ENCODE peak calls at places on chromosomes 7 and 10, in nine cellular contexts. O, N, D, J, Q, R, X, H and M are unnamed samples.

GRCh38 chr10:101120884-101121660 is 10.0 kb upstream of the TLX1 start:
- DNase-seq in O (no peak), N (no peak), D (peak), J (no peak), Q (peak), R (no peak), X (no peak), H (no peak), M (no peak)

GRCh38 chr7:108311446-108312168 is 144.6 kb downstream of the NRCAM start:
- DNase-seq in O (no peak), N (peak), D (no peak), J (no peak), Q (no peak), R (no peak), X (peak), H (peak), M (no peak)

GRCh38 chr10:121631296-121631695 is 33.1 kb upstream of the FGFR2 start:
- DNase-seq in O (no peak), N (no peak), D (no peak), J (no peak), Q (no peak), R (no peak), X (no peak), H (no peak), M (no peak)

GRCh38 chr7:87312215-87312865 is 33.1 kb upstream of the CROT start:
- DNase-seq in O (peak), N (peak), D (peak), J (peak), Q (peak), R (peak), X (peak), H (peak), M (no peak)

GRCh38 chr7:5445991-5446594 is 22.5 kb upstream of the TNRC18 start:
- DNase-seq in O (no peak), N (no peak), D (no peak), J (no peak), Q (no peak), R (no peak), X (no peak), H (no peak), M (no peak)

GRCh38 chr10:8116926-8117493 is 62.5 kb downstream of the GATA3 start:
- DNase-seq in O (no peak), N (no peak), D (no peak), J (no peak), Q (no peak), R (no peak), X (no peak), H (no peak), M (no peak)

GRCh38 chr7:73887762-73888161 is 26.8 kb downstream of the TMEM270 start:
- DNase-seq in O (no peak), N (no peak), D (no peak), J (no peak), Q (no peak), R (no peak), X (no peak), H (no peak), M (no peak)

GRCh38 chr7:41085244-41085643 is 617.6 kb downstream of the INHBA start:
- DNase-seq in O (peak), N (peak), D (no peak), J (no peak), Q (no peak), R (no peak), X (peak), H (peak), M (no peak)

GRCh38 chr7:4226166-4226857 is 455.8 kb upstream of the FOXK1 start:
- DNase-seq in O (peak), N (no peak), D (no peak), J (no peak), Q (no peak), R (no peak), X (no peak), H (peak), M (no peak)

GRCh38 chr10:99859585-99859984 is 77.1 kb downstream of the ABCC2 start:
- DNase-seq in O (peak), N (no peak), D (no peak), J (no peak), Q (no peak), R (no peak), X (no peak), H (no peak), M (no peak)

GRCh38 chr10:84227810-84228209 is 2.5 kb upstream of the LRIT2 start:
- DNase-seq in O (no peak), N (no peak), D (no peak), J (no peak), Q (no peak), R (no peak), X (no peak), H (no peak), M (no peak)

GRCh38 chr10:16987129-16987670 is 142.4 kb downstream of the CUBN start:
- DNase-seq in O (peak), N (peak), D (no peak), J (no peak), Q (no peak), R (no peak), X (peak), H (peak), M (no peak)

GRCh38 chr10:96387601-96388000 is 28.8 kb upstream of the OPALIN start:
- DNase-seq in O (no peak), N (no peak), D (no peak), J (no peak), Q (no peak), R (no peak), X (peak), H (no peak), M (no peak)